ENCODE peak calls at places on chromosomes 4 and X, in seven cellular contexts. Y is IMR-90, G is neuronal stem cell, Z is H9, N is mesenchymal stem cell, T is H1, D is trophoblast cell. K is an unnamed sample.

GRCh38 chr4:145920205-145920604 is 18.4 kb downstream of the ZNF827 start:
- DNase-seq in G (no peak), N (peak; percentile 57), D (no peak), Z (no peak), Y (peak; percentile 93), T (no peak), K (no peak)

GRCh38 chr4:76199664-76200211 is 13.9 kb downstream of the SCARB2 start:
- DNase-seq in G (no peak), N (peak; percentile 34), Y (peak; percentile 31), Z (peak; percentile 33), T (no peak), D (no peak), K (peak; percentile 21)

GRCh38 chr4:168509786-168510185 is 12.9 kb downstream of the PALLD start:
- DNase-seq in D (peak; percentile 44), Z (no peak), T (no peak), N (peak; percentile 87), Y (peak; percentile 92), G (no peak), K (no peak)

GRCh38 chr4:15682340-15682725 is 706 bp downstream of the FAM200B start:
- DNase-seq in G (no peak), N (peak; percentile 33), T (no peak), D (no peak), Y (no peak), Z (no peak), K (no peak)

GRCh38 chr4:17722361-17722710 is 59.1 kb downstream of the FAM184B start:
- DNase-seq in Y (no peak), N (no peak), D (no peak), Z (no peak), T (no peak), G (no peak), K (no peak)

GRCh38 chr4:117770269-117771087 is 263.8 kb upstream of the NDST3 start:
- DNase-seq in Y (no peak), D (no peak), G (no peak), N (no peak), Z (no peak), T (no peak), K (no peak)

GRCh38 chr4:7333024-7333780 is 101.5 kb downstream of the PSAPL1 start:
- DNase-seq in G (no peak), Y (no peak), N (no peak), T (no peak), Z (no peak), D (no peak), K (no peak)

GRCh38 chrX:149518236-149518635 is 13.1 kb upstream of the IDS start:
- DNase-seq in D (no peak), Z (no peak), Y (no peak), G (no peak), N (no peak), T (no peak), K (no peak)

GRCh38 chrX:39645059-39645895 is 452.5 kb downstream of the BCOR start:
- DNase-seq in T (no peak), D (no peak), N (peak; percentile 84), Y (peak; percentile 59), G (no peak), Z (no peak), K (peak; percentile 51)

GRCh38 chrX:147910607-147911006 is 1.1 kb upstream of the FMR1 start:
- DNase-seq in D (no peak), N (no peak), G (no peak), Y (no peak), Z (no peak), T (no peak), K (no peak)

GRCh38 chr4:151934766-151935165 is 174.0 kb upstream of the GATB start:
- DNase-seq in N (no peak), Y (no peak), Z (no peak), T (no peak), D (no peak), G (no peak), K (no peak)

GRCh38 chr4:119627267-119628190 is 1.1 kb downstream of the PDE5A start:
- DNase-seq in N (peak; percentile 82), Y (peak; percentile 86), D (peak; percentile 46), T (peak; percentile 54), Z (peak; percentile 74), G (peak; percentile 56), K (peak; percentile 87)

GRCh38 chrX:13691845-13692334 is 3.0 kb downstream of the RAB9A start:
- DNase-seq in N (no peak), G (no peak), Y (no peak), T (no peak), Z (no peak), D (no peak), K (peak; percentile 30)

GRCh38 chrX:128106630-128107029 is 54.4 kb upstream of the ACTRT1 start:
- DNase-seq in T (no peak), D (no peak), G (peak; percentile 8), N (peak; percentile 2), Y (no peak), Z (peak; percentile 28), K (peak; percentile 70)

GRCh38 chr4:135204311-135204710 is 1002.7 kb upstream of the PABPC4L start:
- DNase-seq in T (no peak), G (no peak), N (no peak), Z (no peak), Y (no peak), D (no peak), K (peak; percentile 26)

GRCh38 chrX:135391734-135392133 is 30.0 kb upstream of the SMIM10L2A start:
- DNase-seq in Z (no peak), D (no peak), T (no peak), N (no peak), G (no peak), Y (no peak), K (no peak)
- H4K8ac ChIP-seq in Z (no peak overlapping the region), D (no peak overlapping the region), T (no peak overlapping the region), N (no peak overlapping the region), G (no peak overlapping the region), Y (no peak overlapping the region), K (no peak overlapping the region)

DNA sequence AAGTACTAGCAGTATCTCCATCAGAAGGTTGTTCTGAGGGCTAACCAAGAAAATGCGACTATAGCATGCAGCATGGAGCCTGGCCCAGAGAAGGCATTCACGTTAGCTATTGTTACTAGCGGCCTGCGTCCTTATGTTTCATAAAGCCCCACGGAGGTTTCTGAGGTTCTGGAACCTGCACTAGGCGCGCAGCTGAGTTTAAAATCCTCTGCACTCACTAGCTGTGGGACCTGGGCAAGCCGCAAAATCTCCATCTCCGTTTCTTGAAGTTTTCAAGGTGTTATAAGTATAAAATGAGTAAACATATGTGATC is 666 bp upstream of the MANBA start:
- DNase-seq in Y (peak; percentile 2), G (peak; percentile 8), Z (no peak), T (no peak), N (no peak), D (no peak), K (no peak)
- H2AK5ac ChIP-seq in Y (no peak overlapping the region), G (no peak overlapping the region), Z (no peak overlapping the region), T (no peak overlapping the region), N (no peak overlapping the region), D (no peak overlapping the region), K (no peak overlapping the region)

GRCh38 chrX:118773782-118774181 is 46.4 kb downstream of the IL13RA1 start:
- DNase-seq in Y (no peak), T (no peak), Z (no peak), N (no peak), G (no peak), D (peak; percentile 22), K (no peak)

GRCh38 chrX:118772051-118772450 is 44.6 kb downstream of the IL13RA1 start:
- DNase-seq in Z (no peak), N (no peak), G (no peak), D (no peak), Y (no peak), T (no peak), K (no peak)

DNA sequence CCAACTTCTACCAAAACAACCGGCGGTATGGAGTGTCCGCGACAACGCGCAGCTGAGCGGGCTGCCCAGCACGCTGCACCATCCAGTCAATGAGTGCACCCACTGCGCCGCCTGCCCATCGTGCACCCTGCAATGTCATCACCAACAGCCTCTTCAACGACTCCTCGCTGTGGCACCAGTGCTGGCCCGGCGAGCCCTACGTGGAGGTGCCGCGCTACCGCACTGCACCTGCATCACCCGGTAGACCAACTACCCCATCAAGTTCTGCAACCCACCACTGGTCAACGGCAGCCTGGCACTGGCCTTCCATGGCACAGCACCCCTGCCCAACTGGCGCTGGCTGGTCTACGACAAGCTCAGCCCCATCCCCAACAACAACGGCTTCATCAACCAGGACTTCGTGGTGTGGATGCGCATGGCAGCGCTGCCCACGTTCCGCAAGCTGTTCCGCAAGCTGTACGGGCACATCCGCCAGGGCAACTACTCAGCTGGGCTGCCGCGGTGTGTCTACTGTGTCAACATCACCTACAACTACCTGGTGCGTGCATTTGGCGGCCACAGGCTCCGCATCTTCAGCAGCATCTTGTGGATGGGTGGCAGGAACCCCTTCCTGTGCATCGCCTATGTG is 42.8 kb downstream of the IL13RA1 start:
- DNase-seq in Y (no peak), N (no peak), T (no peak), Z (no peak), G (no peak), D (no peak), K (no peak)
- H3K4ac ChIP-seq in Y (no peak overlapping the region), N (no peak overlapping the region), T (no peak overlapping the region), Z (no peak overlapping the region), G (no peak overlapping the region), D (no peak overlapping the region), K (no peak overlapping the region)

GRCh38 chrX:132592880-132593279 is 104.0 kb upstream of the MBNL3 start:
- DNase-seq in D (no peak), N (peak; percentile 28), Z (peak; percentile 29), T (no peak), G (peak; percentile 2), Y (no peak), K (peak; percentile 40)

GRCh38 chrX:132590350-132591026 is 101.7 kb upstream of the MBNL3 start:
- DNase-seq in Y (no peak), Z (no peak), T (no peak), N (no peak), D (no peak), G (no peak), K (peak; percentile 3)

GRCh38 chrX:132594129-132594528 is 105.3 kb upstream of the MBNL3 start:
- DNase-seq in N (no peak), G (no peak), D (no peak), Z (no peak), T (no peak), Y (no peak), K (no peak)

DNA sequence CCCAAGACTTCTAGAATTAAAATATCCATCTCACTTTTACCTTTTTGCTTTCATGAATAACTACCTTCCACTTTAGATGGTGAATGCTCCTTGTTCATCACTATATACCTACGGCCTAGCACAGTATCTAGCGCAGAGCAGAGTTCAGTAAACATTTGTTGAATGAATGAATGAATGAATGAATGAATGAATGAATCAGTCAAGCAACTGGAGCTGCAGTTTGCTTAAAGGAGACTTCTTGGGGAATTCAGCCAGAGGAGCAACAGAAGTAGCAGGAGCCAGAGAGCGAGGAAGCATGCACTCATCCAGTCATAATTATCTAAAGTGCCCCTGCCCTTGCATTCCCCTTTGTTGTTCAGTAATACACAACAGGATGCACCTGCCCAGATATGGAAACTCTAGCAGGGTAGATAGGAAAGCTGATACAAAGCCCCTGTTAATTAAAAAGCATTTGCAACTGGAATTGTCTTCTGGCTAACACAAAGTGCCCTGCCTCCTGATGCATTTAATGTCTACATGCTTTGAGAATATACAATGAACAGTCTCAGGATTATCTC is 103.0 kb upstream of the MBNL3 start:
- DNase-seq in G (no peak), Y (no peak), N (no peak), D (no peak), T (no peak), Z (no peak), K (no peak)
- H4K8ac ChIP-seq in G (no peak overlapping the region), Y (no peak overlapping the region), N (no peak overlapping the region), D (no peak overlapping the region), T (no peak overlapping the region), Z (no peak overlapping the region), K (no peak overlapping the region)

GRCh38 chrX:1167466-1167865 is 45.0 kb downstream of the CRLF2 start:
- DNase-seq in Y (no peak), T (no peak), N (no peak), D (no peak), Z (no peak), G (no peak), K (peak; percentile 67)
- H2AK5ac ChIP-seq in Y (no peak overlapping the region), T (no peak overlapping the region), N (no peak overlapping the region), D (no peak overlapping the region), Z (no peak overlapping the region), G (no peak overlapping the region), K (no peak overlapping the region)

GRCh38 chr4:83989835-83990234 is 453.9 kb downstream of the GPAT3 start:
- DNase-seq in D (no peak), Z (no peak), G (no peak), T (no peak), Y (no peak), N (no peak), K (no peak)
- H3K4ac ChIP-seq in D (no peak overlapping the region), Z (no peak overlapping the region), G (no peak overlapping the region), T (no peak overlapping the region), Y (no peak overlapping the region), N (no peak overlapping the region), K (no peak overlapping the region)

K was measured in mesendoderm.